ENCODE peak calls at places on chromosomes 4 and X, in six cellular contexts. E is A549, I is HepG2, S is GM12878, L is K562, W is upper lobe of left lung. C is an unnamed sample.
A peak's percentile ranks its signal among the peaks of the same experiment; 100 is the strongest.

GRCh38 chr4:64361399-64361740 is 47.9 kb downstream of the TECRL start:
- ATAC-seq in I (no peak), E (no peak), S (no peak), W (no peak), L (no peak), C (no peak)

GRCh38 chr4:155591784-155592567 is 74.7 kb upstream of the GUCY1A1 start:
- ATAC-seq in L (no peak), W (no peak), I (no peak), S (no peak), E (no peak), C (no peak)

GRCh38 chrX:47191331-47191730 is 2.3 kb upstream of the UBA1 start:
- ATAC-seq in I (peak; percentile 53), W (no peak), E (peak; percentile 10), L (peak; percentile 1), S (peak; percentile 38), C (no peak)

GRCh38 chrX:41688835-41689234 is at the start of gene GPR34:
- ATAC-seq in I (no peak), E (no peak), L (no peak), W (no peak), S (peak; percentile 67), C (no peak)

GRCh38 chr4:182478475-182478874 is 235.3 kb downstream of the TENM3 start:
- ATAC-seq in W (no peak), L (peak; percentile 74), S (peak; percentile 82), I (peak; percentile 64), E (no peak), C (no peak)

GRCh38 chr4:53497446-53498069 is 93.7 kb downstream of the LNX1 start:
- ATAC-seq in I (peak; percentile 99), S (no peak), L (peak; percentile 27), W (peak; percentile 64), E (no peak), C (peak; percentile 85)

GRCh38 chr4:122379239-122379638 is 428 bp downstream of the ADAD1 start:
- ATAC-seq in S (no peak), W (no peak), I (no peak), E (no peak), L (no peak), C (no peak)

GRCh38 chr4:48388504-48389154 is 47.3 kb downstream of the SLAIN2 start:
- ATAC-seq in E (no peak), S (no peak), W (no peak), L (no peak), I (no peak), C (no peak)

GRCh38 chrX:40090050-40090804 is 7.5 kb downstream of the BCOR start:
- ATAC-seq in L (peak; percentile 53), W (no peak), S (peak; percentile 26), I (no peak), E (no peak), C (peak; percentile 49)

GRCh38 chrX:136021903-136022302 is 36.7 kb downstream of the SLC9A6 start:
- ATAC-seq in I (no peak), W (no peak), S (peak; percentile 87), E (no peak), L (no peak), C (no peak)

GRCh38 chr4:84597450-84597849 is 14.5 kb downstream of the CDS1 start:
- ATAC-seq in W (no peak), L (peak; percentile 68), S (no peak), I (no peak), E (no peak), C (no peak)

GRCh38 chr4:113446019-113446418 is 315.5 kb downstream of the CAMK2D start:
- ATAC-seq in E (no peak), S (peak; percentile 22), I (no peak), L (no peak), W (no peak), C (no peak)

GRCh38 chr4:93072292-93072691 is 756.3 kb upstream of the ATOH1 start:
- ATAC-seq in I (no peak), S (no peak), E (no peak), L (no peak), W (peak; percentile 46), C (no peak)

GRCh38 chr4:53122280-53123116 is 243.4 kb downstream of the SCFD2 start:
- ATAC-seq in L (no peak), W (no peak), S (peak; percentile 59), I (peak; percentile 75), E (no peak), C (no peak)

GRCh38 chr4:77306496-77306895 is 149.5 kb downstream of the CCNG2 start:
- ATAC-seq in W (no peak), E (no peak), S (no peak), I (no peak), L (no peak), C (no peak)

GRCh38 chrX:24026403-24026801 is 584 bp downstream of the KLHL15 start:
- ATAC-seq in L (no peak), I (no peak), E (no peak), S (no peak), W (no peak), C (no peak)

GRCh38 chr4:142380052-142380598 is 466.0 kb downstream of the INPP4B start:
- ATAC-seq in I (no peak), W (no peak), L (no peak), S (peak; percentile 2), E (no peak), C (no peak)

GRCh38 chr4:155506761-155507160 is 130.0 kb upstream of the MAP9 start:
- ATAC-seq in S (no peak), E (no peak), I (no peak), L (no peak), W (no peak), C (no peak)

GRCh38 chrX:44431206-44431605 is 87.7 kb upstream of the EFHC2 start:
- ATAC-seq in W (no peak), E (peak; percentile 45), L (no peak), I (no peak), S (no peak), C (no peak)

GRCh38 chr4:169416997-169417396 is 146.2 kb upstream of the SH3RF1 start:
- ATAC-seq in W (no peak), E (no peak), L (no peak), I (no peak), S (peak; percentile 90), C (no peak)

GRCh38 chr4:94344457-94344856 is 1.8 kb upstream of the HPGDS start:
- ATAC-seq in S (no peak), I (no peak), E (no peak), W (no peak), L (peak; percentile 52), C (no peak)

GRCh38 chrX:104679175-104679574 is 113.2 kb downstream of the IL1RAPL2 start:
- ATAC-seq in W (no peak), S (no peak), I (no peak), L (no peak), E (no peak), C (no peak)

GRCh38 chr4:7324651-7325121 is 110.0 kb downstream of the PSAPL1 start:
- ATAC-seq in E (no peak), W (no peak), I (no peak), S (no peak), L (no peak), C (no peak)
- TF ChIP-seq EP300 in E (no peak), W (no peak), I (no peak), S (no peak), L (no peak), C (no peak)

GRCh38 chr4:184850431-184851199 is 24.8 kb upstream of the ACSL1 start:
- ATAC-seq in S (peak; percentile 69), W (no peak), I (no peak), L (no peak), E (no peak), C (no peak)

GRCh38 chr4:184849184-184849583 is 23.4 kb upstream of the ACSL1 start:
- ATAC-seq in W (no peak), E (no peak), S (peak; percentile 56), L (no peak), I (peak; percentile 45), C (no peak)

GRCh38 chr4:184848510-184848909 is 22.7 kb upstream of the ACSL1 start:
- ATAC-seq in S (peak; percentile 55), L (no peak), I (no peak), W (no peak), E (no peak), C (peak; percentile 48)

GRCh38 chr4:184853385-184853784 is 27.6 kb upstream of the ACSL1 start:
- ATAC-seq in S (no peak), I (no peak), L (no peak), E (no peak), W (no peak), C (no peak)

DNA sequence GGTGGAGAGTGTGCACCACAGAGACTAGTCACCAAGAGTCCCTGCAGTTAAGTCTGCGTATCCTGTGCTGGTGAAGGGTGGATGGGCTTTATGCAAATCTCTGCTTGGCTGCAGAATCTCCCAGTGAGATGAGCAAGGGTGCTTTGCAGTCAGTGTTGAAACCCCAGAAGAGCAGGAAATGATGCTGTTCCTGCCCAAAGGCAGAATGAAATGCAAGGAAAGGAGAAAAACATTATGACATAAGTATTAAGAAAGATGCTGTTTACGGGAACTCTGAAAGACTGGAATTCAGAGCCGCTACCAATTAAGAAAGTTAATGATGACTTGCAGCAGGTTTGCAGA is 25.4 kb upstream of the ACSL1 start:
- ATAC-seq in L (no peak), W (peak; percentile 52), S (peak; percentile 76), I (no peak), E (no peak), C (peak; percentile 44)
- TF ChIP-seq EP300 in L (no peak), W (peak; percentile 92), S (peak; percentile 40), I (no peak), E (no peak), C (no peak)

GRCh38 chrX:4878642-4879041 is 1165.2 kb upstream of the PRKX start:
- ATAC-seq in S (no peak), E (no peak), L (no peak), W (no peak), I (no peak), C (no peak)

DNA sequence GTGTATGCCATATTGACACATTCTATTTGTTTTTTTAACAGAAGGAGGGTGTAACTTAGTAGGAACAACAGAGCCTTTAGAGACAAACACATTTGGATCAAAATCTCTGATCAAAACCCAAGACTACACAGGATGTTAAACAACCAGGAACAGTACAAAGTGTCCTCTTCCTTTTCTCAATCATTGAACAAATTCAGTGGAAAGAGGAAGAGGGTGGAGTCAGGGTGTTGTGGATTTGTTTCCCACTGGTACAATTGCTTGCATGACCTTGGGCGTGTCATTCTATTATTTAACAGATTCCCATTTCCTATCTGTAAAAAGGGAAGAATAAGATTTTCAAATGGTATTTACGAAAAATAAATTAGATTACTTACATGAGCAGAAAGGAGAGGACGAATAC is 1162.8 kb upstream of the PRKX start:
- ATAC-seq in L (no peak), W (no peak), I (no peak), S (no peak), E (no peak), C (peak; percentile 67)
- TF ChIP-seq EP300 in L (no peak), W (no peak), I (no peak), S (no peak), E (no peak), C (no peak)

DNA sequence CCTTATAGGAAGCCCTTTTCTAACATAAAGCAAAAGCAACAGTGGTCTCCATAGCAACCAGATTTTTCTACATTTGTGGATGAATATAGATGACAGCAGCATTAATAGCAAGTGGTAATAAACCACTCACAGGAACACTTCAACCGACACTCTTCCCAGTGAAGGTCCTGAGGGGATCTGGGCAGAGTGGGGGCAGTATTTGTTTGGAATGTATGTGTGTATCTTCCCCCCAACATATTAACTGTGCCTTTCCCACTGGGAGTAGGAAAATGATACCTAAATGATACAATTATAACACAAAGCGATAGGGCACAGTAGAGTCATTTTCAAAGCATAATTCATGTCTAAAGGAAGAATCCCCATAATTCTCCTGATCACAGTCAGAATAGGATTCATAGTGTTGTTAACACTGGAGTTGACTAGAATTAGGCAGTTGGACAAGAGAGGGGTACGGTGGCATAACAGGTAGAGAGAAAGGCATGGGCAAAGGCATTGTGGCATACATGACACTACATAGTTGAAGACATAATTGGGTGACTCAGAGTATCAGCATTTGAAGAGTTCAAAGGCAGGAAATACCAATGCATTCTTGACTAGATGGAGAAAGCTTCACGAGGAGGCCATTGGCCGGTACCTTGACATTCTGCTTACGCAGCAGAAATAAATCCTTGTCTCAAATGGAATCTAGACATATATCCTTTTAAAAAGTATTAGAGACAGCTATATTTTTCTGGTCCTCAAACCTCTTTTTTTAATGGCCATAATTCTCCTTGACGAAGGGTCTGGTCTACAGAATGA is 15.2 kb downstream of the CAPN6 start:
- ATAC-seq in I (no peak), S (no peak), E (no peak), L (no peak), W (no peak), C (no peak)
- TF ChIP-seq EP300 in I (no peak), S (no peak), E (no peak), L (no peak), W (no peak), C (no peak)

C was measured in gastroesophageal sphincter.